ENCODE peak calls at places on chromosomes 13 and 19, in six cellular contexts. F is IMR-90, V is stomach, Q is cardiac muscle cell, C is fibroblast of lung, H is neuronal stem cell. X is an unnamed sample.

GRCh38 chr13:23509781-23510543 is 60.2 kb upstream of the TNFRSF19 start:
- DNase-seq in F (peak), V (no peak), Q (peak), C (peak), H (no peak), X (no peak)

GRCh38 chr19:12828494-12828893 is 5.9 kb downstream of the RTBDN start:
- DNase-seq in F (no peak), V (peak), Q (peak), C (no peak), H (no peak), X (no peak)

GRCh38 chr13:113915012-113915763 is 51.3 kb upstream of the GAS6 start:
- DNase-seq in F (no peak), V (peak), Q (no peak), C (no peak), H (no peak), X (no peak)

GRCh38 chr19:34482380-34483250 is 1.1 kb downstream of the WTIP start:
- DNase-seq in F (peak), V (no peak), Q (peak), C (peak), H (no peak), X (peak)

GRCh38 chr19:49925486-49925885 is 3.5 kb upstream of the ATF5 start:
- DNase-seq in F (no peak), V (no peak), Q (no peak), C (no peak), H (no peak), X (no peak)

GRCh38 chr19:3276341-3276799 is 51.9 kb downstream of the CELF5 start:
- DNase-seq in F (no peak), V (peak), Q (no peak), C (no peak), H (no peak), X (no peak)

GRCh38 chr13:44331446-44331845 is 42.2 kb upstream of the SERP2 start:
- DNase-seq in F (no peak), V (no peak), Q (no peak), C (peak), H (no peak), X (no peak)

GRCh38 chr13:77846173-77846572 is 72.5 kb downstream of the EDNRB start:
- DNase-seq in F (no peak), V (no peak), Q (no peak), C (no peak), H (no peak), X (no peak)

GRCh38 chr19:18279516-18280246 is 1.7 kb downstream of the JUND start:
- DNase-seq in F (peak), V (peak), Q (peak), C (peak), H (peak), X (peak)

GRCh38 chr19:12655546-12655945 is 11.0 kb downstream of the MAN2B1 start:
- DNase-seq in F (no peak), V (no peak), Q (no peak), C (no peak), H (no peak), X (no peak)

GRCh38 chr19:50677636-50678035 is 28.4 kb downstream of the C19orf81 start:
- DNase-seq in F (no peak), V (no peak), Q (no peak), C (no peak), H (no peak), X (no peak)

GRCh38 chr19:47151627-47152026 is 21.0 kb downstream of the SAE1 start:
- DNase-seq in F (no peak), V (no peak), Q (no peak), C (no peak), H (no peak), X (no peak)

GRCh38 chr19:5292843-5293606 is 47.6 kb downstream of the PTPRS start:
- DNase-seq in F (peak), V (peak), Q (peak), C (peak), H (peak), X (no peak)

GRCh38 chr13:27079421-27079958 is 92.1 kb downstream of the USP12 start:
- DNase-seq in F (peak), V (no peak), Q (peak), C (peak), H (no peak), X (no peak)
- H3K27ac ChIP-seq in F (no peak), V (no peak), Q (peak), C (no peak), H (no peak), X (no peak)

DNA sequence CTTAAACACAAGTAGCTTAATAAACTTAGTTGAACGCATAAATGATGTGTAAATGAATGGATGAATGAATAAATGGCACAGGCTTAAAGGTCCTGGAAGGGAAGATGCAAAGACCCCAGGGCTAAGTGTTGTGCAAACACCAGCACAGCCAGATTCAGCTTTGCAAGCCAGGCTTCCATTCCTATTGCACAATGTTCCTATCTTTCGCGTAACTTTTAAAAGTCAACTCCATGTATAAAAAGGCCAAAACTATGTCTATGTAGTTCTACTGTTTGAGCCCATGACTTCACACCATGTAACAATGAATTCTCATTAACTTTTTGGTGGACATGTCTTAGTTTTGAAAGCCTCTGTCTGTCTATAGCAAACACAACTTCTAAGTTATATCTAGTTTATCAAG is 226.0 kb downstream of the NALCN start:
- DNase-seq in F (no peak), V (no peak), Q (no peak), C (no peak), H (no peak), X (no peak)
- H3K27ac ChIP-seq in F (no peak), V (no peak), Q (no peak), C (no peak), H (no peak), X (no peak)

DNA sequence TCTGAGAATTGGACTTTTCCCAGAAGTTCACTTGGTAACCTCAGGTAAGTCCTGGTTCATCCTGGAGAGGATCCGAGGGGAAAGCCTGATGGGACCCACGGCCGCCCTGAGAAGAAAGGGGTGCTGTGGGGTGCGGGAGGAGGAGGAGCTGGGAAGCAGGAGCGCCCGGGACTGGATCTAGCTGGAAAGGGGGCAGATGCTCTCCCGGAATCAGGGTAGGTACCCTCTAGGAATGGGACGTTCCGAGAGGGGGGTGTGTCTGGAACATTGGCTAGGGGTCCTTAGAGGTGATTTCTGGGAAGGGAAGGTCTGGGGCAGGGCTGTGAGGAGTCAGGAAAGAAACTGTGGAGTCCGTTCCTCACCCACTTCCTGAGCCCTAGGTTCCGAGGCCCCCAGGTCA is 38.7 kb upstream of the ZNF492 start:
- DNase-seq in F (no peak), V (no peak), Q (no peak), C (no peak), H (no peak), X (no peak)
- H3K27ac ChIP-seq in F (no peak), V (no peak), Q (no peak), C (no peak), H (no peak), X (no peak)

GRCh38 chr19:10881403-10882107 is 10.2 kb downstream of the CARM1 start:
- DNase-seq in F (no peak), V (no peak), Q (peak), C (no peak), H (peak), X (no peak)

GRCh38 chr19:10876459-10877240 is 5.3 kb downstream of the CARM1 start:
- DNase-seq in F (no peak), V (no peak), Q (no peak), C (no peak), H (no peak), X (no peak)

GRCh38 chr19:10874019-10874418 is 2.7 kb downstream of the CARM1 start:
- DNase-seq in F (no peak), V (no peak), Q (no peak), C (no peak), H (no peak), X (no peak)

GRCh38 chr19:10882108-10882457 is 10.7 kb downstream of the CARM1 start:
- DNase-seq in F (no peak), V (no peak), Q (peak), C (no peak), H (no peak), X (no peak)

DNA sequence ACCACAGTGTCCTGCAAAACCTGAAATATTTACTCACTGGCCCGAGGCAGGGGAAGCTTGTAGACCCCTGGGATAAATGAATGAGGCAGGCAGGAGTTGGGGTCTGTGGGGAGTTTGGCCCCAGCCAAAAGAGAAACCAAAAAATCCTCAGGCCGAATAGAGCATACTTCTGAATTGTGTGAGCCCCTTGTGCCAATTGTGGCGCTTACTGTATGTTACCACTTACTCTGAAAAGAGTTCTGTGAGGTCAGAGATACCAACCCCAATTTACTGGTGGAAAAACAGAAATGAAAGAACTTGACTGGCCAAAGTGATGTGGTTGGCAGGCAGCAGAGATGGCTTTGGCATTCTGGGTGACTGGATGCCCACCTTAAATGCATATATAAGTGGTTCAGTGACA is 6.9 kb downstream of the CARM1 start:
- DNase-seq in F (no peak), V (no peak), Q (no peak), C (no peak), H (no peak), X (no peak)
- H3K27ac ChIP-seq in F (no peak), V (no peak), Q (peak), C (peak), H (no peak), X (no peak)

X was measured in right lobe of liver.